ENCODE peak calls at places on chromosomes 4 and X, in five cellular contexts. One of them, this sample, is unnamed.

GRCh38 chrX:112341598-112341997 is 259.0 kb upstream of the TRPC5 start:
- DNase-seq in CD8-positive, alpha-beta memory T cell: no peak
- DNase-seq in sigmoid colon: no peak
- DNase-seq in CD4-positive, alpha-beta T cell: no peak
- DNase-seq in neural progenitor cell: no peak
- DNase-seq in this sample: no peak

GRCh38 chrX:112746812-112747630 is 67.3 kb upstream of the LHFPL1 start:
- DNase-seq in CD8-positive, alpha-beta memory T cell: no peak
- DNase-seq in sigmoid colon: no peak
- DNase-seq in CD4-positive, alpha-beta T cell: no peak
- DNase-seq in neural progenitor cell: no peak
- DNase-seq in this sample: no peak

GRCh38 chr4:52889354-52889753 is 27.2 kb downstream of the RASL11B start:
- DNase-seq in CD8-positive, alpha-beta memory T cell: no peak
- DNase-seq in sigmoid colon: no peak
- DNase-seq in CD4-positive, alpha-beta T cell: no peak
- DNase-seq in neural progenitor cell: no peak
- DNase-seq in this sample: no peak

GRCh38 chrX:96436105-96436504 is 248.5 kb upstream of the DIAPH2 start:
- DNase-seq in CD8-positive, alpha-beta memory T cell: no peak
- DNase-seq in sigmoid colon: no peak
- DNase-seq in CD4-positive, alpha-beta T cell: no peak
- DNase-seq in neural progenitor cell: no peak
- DNase-seq in this sample: no peak

GRCh38 chr4:86249074-86249473 is 110.8 kb downstream of the MAPK10 start:
- DNase-seq in CD8-positive, alpha-beta memory T cell: no peak
- DNase-seq in sigmoid colon: no peak
- DNase-seq in CD4-positive, alpha-beta T cell: no peak
- DNase-seq in neural progenitor cell: no peak
- DNase-seq in this sample: no peak

GRCh38 chrX:48540015-48540350 is 469 bp downstream of the TBC1D25 start:
- DNase-seq in CD8-positive, alpha-beta memory T cell: peak
- DNase-seq in sigmoid colon: no peak
- DNase-seq in CD4-positive, alpha-beta T cell: peak
- DNase-seq in neural progenitor cell: no peak
- DNase-seq in this sample: no peak

GRCh38 chrX:23118890-23119527 is 119.2 kb downstream of the DDX53 start:
- DNase-seq in CD8-positive, alpha-beta memory T cell: no peak
- DNase-seq in sigmoid colon: no peak
- DNase-seq in CD4-positive, alpha-beta T cell: no peak
- DNase-seq in neural progenitor cell: no peak
- DNase-seq in this sample: no peak

GRCh38 chr4:29277381-29277780 is 1442.8 kb upstream of the PCDH7 start:
- DNase-seq in CD8-positive, alpha-beta memory T cell: no peak
- DNase-seq in sigmoid colon: no peak
- DNase-seq in CD4-positive, alpha-beta T cell: no peak
- DNase-seq in neural progenitor cell: no peak
- DNase-seq in this sample: no peak

GRCh38 chrX:150869450-150869849 is 29.0 kb downstream of the CD99L2 start:
- DNase-seq in CD8-positive, alpha-beta memory T cell: no peak
- DNase-seq in sigmoid colon: no peak
- DNase-seq in CD4-positive, alpha-beta T cell: no peak
- DNase-seq in neural progenitor cell: no peak
- DNase-seq in this sample: no peak

GRCh38 chrX:66872771-66873170 is 233.9 kb upstream of the EDA2R start:
- DNase-seq in CD8-positive, alpha-beta memory T cell: no peak
- DNase-seq in sigmoid colon: no peak
- DNase-seq in CD4-positive, alpha-beta T cell: no peak
- DNase-seq in neural progenitor cell: no peak
- DNase-seq in this sample: no peak

GRCh38 chr4:110211007-110211769 is 12.8 kb upstream of the ELOVL6 start:
- DNase-seq in CD8-positive, alpha-beta memory T cell: no peak
- DNase-seq in sigmoid colon: no peak
- DNase-seq in CD4-positive, alpha-beta T cell: no peak
- DNase-seq in neural progenitor cell: peak
- DNase-seq in this sample: no peak

GRCh38 chr4:77073106-77073858 is 2.5 kb downstream of the CCNI start:
- DNase-seq in CD8-positive, alpha-beta memory T cell: no peak
- DNase-seq in sigmoid colon: no peak
- DNase-seq in CD4-positive, alpha-beta T cell: no peak
- DNase-seq in neural progenitor cell: no peak
- DNase-seq in this sample: no peak

GRCh38 chr4:48462363-48462762 is 20.8 kb upstream of the SLC10A4 start:
- DNase-seq in CD8-positive, alpha-beta memory T cell: no peak
- DNase-seq in sigmoid colon: no peak
- DNase-seq in CD4-positive, alpha-beta T cell: no peak
- DNase-seq in neural progenitor cell: no peak
- DNase-seq in this sample: no peak

GRCh38 chr4:17058506-17058905 is 160.1 kb upstream of the LDB2 start:
- DNase-seq in CD8-positive, alpha-beta memory T cell: no peak
- DNase-seq in sigmoid colon: no peak
- DNase-seq in CD4-positive, alpha-beta T cell: no peak
- DNase-seq in neural progenitor cell: no peak
- DNase-seq in this sample: no peak

GRCh38 chrX:13094780-13095425 is 50.5 kb upstream of the FAM9C start:
- DNase-seq in CD8-positive, alpha-beta memory T cell: no peak
- DNase-seq in sigmoid colon: no peak
- DNase-seq in CD4-positive, alpha-beta T cell: no peak
- DNase-seq in neural progenitor cell: peak
- DNase-seq in this sample: no peak

GRCh38 chrX:110013968-110014367 is 11.1 kb downstream of the TMEM164 start:
- DNase-seq in CD8-positive, alpha-beta memory T cell: no peak
- DNase-seq in sigmoid colon: no peak
- DNase-seq in CD4-positive, alpha-beta T cell: no peak
- DNase-seq in neural progenitor cell: no peak
- DNase-seq in this sample: no peak

GRCh38 chrX:54171091-54171490 is 12.0 kb downstream of the FAM120C start:
- DNase-seq in CD8-positive, alpha-beta memory T cell: no peak
- DNase-seq in sigmoid colon: no peak
- DNase-seq in CD4-positive, alpha-beta T cell: no peak
- DNase-seq in neural progenitor cell: no peak
- DNase-seq in this sample: no peak

GRCh38 chr4:55851885-55852284 is 1.6 kb upstream of the EXOC1 start:
- DNase-seq in CD8-positive, alpha-beta memory T cell: no peak
- DNase-seq in sigmoid colon: no peak
- DNase-seq in CD4-positive, alpha-beta T cell: no peak
- DNase-seq in neural progenitor cell: no peak
- DNase-seq in this sample: peak

GRCh38 chr4:179307297-179308136 is 1865.3 kb upstream of the AGA start:
- DNase-seq in CD8-positive, alpha-beta memory T cell: no peak
- DNase-seq in sigmoid colon: no peak
- DNase-seq in CD4-positive, alpha-beta T cell: no peak
- DNase-seq in neural progenitor cell: peak
- DNase-seq in this sample: no peak

GRCh38 chrX:40552768-40553167 is 28.0 kb upstream of the ATP6AP2 start:
- DNase-seq in CD8-positive, alpha-beta memory T cell: no peak
- DNase-seq in sigmoid colon: no peak
- DNase-seq in CD4-positive, alpha-beta T cell: no peak
- DNase-seq in neural progenitor cell: peak
- DNase-seq in this sample: no peak

GRCh38 chr4:4333265-4333706 is 43.2 kb downstream of the ZBTB49 start:
- DNase-seq in CD8-positive, alpha-beta memory T cell: no peak
- DNase-seq in sigmoid colon: peak
- DNase-seq in CD4-positive, alpha-beta T cell: no peak
- DNase-seq in neural progenitor cell: no peak
- DNase-seq in this sample: no peak

GRCh38 chrX:100980608-100981497 is 11.3 kb downstream of the ARL13A start:
- DNase-seq in CD8-positive, alpha-beta memory T cell: no peak
- DNase-seq in sigmoid colon: no peak
- DNase-seq in CD4-positive, alpha-beta T cell: no peak
- DNase-seq in neural progenitor cell: no peak
- DNase-seq in this sample: no peak

GRCh38 chr4:70746179-70746839 is 24.5 kb downstream of the RUFY3 start:
- DNase-seq in CD8-positive, alpha-beta memory T cell: no peak
- DNase-seq in sigmoid colon: no peak
- DNase-seq in CD4-positive, alpha-beta T cell: no peak
- DNase-seq in neural progenitor cell: no peak
- DNase-seq in this sample: no peak

GRCh38 chr4:110540606-110541440 is 64.9 kb downstream of the ENPEP start:
- DNase-seq in CD8-positive, alpha-beta memory T cell: no peak
- DNase-seq in sigmoid colon: no peak
- DNase-seq in CD4-positive, alpha-beta T cell: no peak
- DNase-seq in neural progenitor cell: no peak
- DNase-seq in this sample: peak

GRCh38 chr4:17468638-17469221 is 43.2 kb downstream of the QDPR start:
- DNase-seq in CD8-positive, alpha-beta memory T cell: no peak
- DNase-seq in sigmoid colon: no peak
- DNase-seq in CD4-positive, alpha-beta T cell: no peak
- DNase-seq in neural progenitor cell: peak
- DNase-seq in this sample: no peak

GRCh38 chr4:96407651-96408342 is 567.9 kb downstream of the PDHA2 start:
- DNase-seq in CD8-positive, alpha-beta memory T cell: no peak
- DNase-seq in sigmoid colon: no peak
- DNase-seq in CD4-positive, alpha-beta T cell: no peak
- DNase-seq in neural progenitor cell: no peak
- DNase-seq in this sample: no peak

GRCh38 chrX:53882331-53882730 is 161.9 kb downstream of the PHF8 start:
- DNase-seq in CD8-positive, alpha-beta memory T cell: no peak
- DNase-seq in sigmoid colon: no peak
- DNase-seq in CD4-positive, alpha-beta T cell: no peak
- DNase-seq in neural progenitor cell: no peak
- DNase-seq in this sample: no peak

GRCh38 chr4:175971393-175972179 is 94.1 kb upstream of the WDR17 start:
- DNase-seq in CD8-positive, alpha-beta memory T cell: no peak
- DNase-seq in sigmoid colon: no peak
- DNase-seq in CD4-positive, alpha-beta T cell: no peak
- DNase-seq in neural progenitor cell: peak
- DNase-seq in this sample: no peak

GRCh38 chr4:177182156-177182555 is 127.5 kb upstream of the NEIL3 start:
- DNase-seq in CD8-positive, alpha-beta memory T cell: no peak
- DNase-seq in sigmoid colon: no peak
- DNase-seq in CD4-positive, alpha-beta T cell: no peak
- DNase-seq in neural progenitor cell: no peak
- DNase-seq in this sample: no peak

GRCh38 chr4:146243141-146243882 is 29.0 kb downstream of the REELD1 start:
- DNase-seq in CD8-positive, alpha-beta memory T cell: peak
- DNase-seq in sigmoid colon: no peak
- DNase-seq in CD4-positive, alpha-beta T cell: peak
- DNase-seq in neural progenitor cell: peak
- DNase-seq in this sample: no peak

GRCh38 chr4:4659871-4660651 is 118.2 kb upstream of the STX18 start:
- DNase-seq in CD8-positive, alpha-beta memory T cell: no peak
- DNase-seq in sigmoid colon: no peak
- DNase-seq in CD4-positive, alpha-beta T cell: no peak
- DNase-seq in neural progenitor cell: no peak
- DNase-seq in this sample: peak

GRCh38 chr4:143025111-143025704 is 159.5 kb upstream of the USP38 start:
- DNase-seq in CD8-positive, alpha-beta memory T cell: no peak
- DNase-seq in sigmoid colon: no peak
- DNase-seq in CD4-positive, alpha-beta T cell: no peak
- DNase-seq in neural progenitor cell: peak
- DNase-seq in this sample: no peak

GRCh38 chr4:40283968-40284367 is 51.2 kb upstream of the CHRNA9 start:
- DNase-seq in CD8-positive, alpha-beta memory T cell: peak
- DNase-seq in sigmoid colon: peak
- DNase-seq in CD4-positive, alpha-beta T cell: peak
- DNase-seq in neural progenitor cell: no peak
- DNase-seq in this sample: no peak

GRCh38 chr4:163755013-163755412 is 260.5 kb downstream of the TMA16 start:
- DNase-seq in CD8-positive, alpha-beta memory T cell: no peak
- DNase-seq in sigmoid colon: no peak
- DNase-seq in CD4-positive, alpha-beta T cell: no peak
- DNase-seq in neural progenitor cell: peak
- DNase-seq in this sample: no peak

GRCh38 chr4:28490669-28491068 is 1630.0 kb downstream of the STIM2 start:
- DNase-seq in CD8-positive, alpha-beta memory T cell: no peak
- DNase-seq in sigmoid colon: no peak
- DNase-seq in CD4-positive, alpha-beta T cell: no peak
- DNase-seq in neural progenitor cell: no peak
- DNase-seq in this sample: no peak

GRCh38 chr4:1329408-1330371 is 17.3 kb upstream of the UVSSA start:
- DNase-seq in CD8-positive, alpha-beta memory T cell: peak
- DNase-seq in sigmoid colon: no peak
- DNase-seq in CD4-positive, alpha-beta T cell: no peak
- DNase-seq in neural progenitor cell: no peak
- DNase-seq in this sample: no peak

GRCh38 chr4:1327526-1328266 is 19.3 kb upstream of the UVSSA start:
- DNase-seq in CD8-positive, alpha-beta memory T cell: no peak
- DNase-seq in sigmoid colon: no peak
- DNase-seq in CD4-positive, alpha-beta T cell: no peak
- DNase-seq in neural progenitor cell: no peak
- DNase-seq in this sample: no peak

GRCh38 chr4:1330761-1331590 is 16.0 kb upstream of the UVSSA start:
- DNase-seq in CD8-positive, alpha-beta memory T cell: peak
- DNase-seq in sigmoid colon: no peak
- DNase-seq in CD4-positive, alpha-beta T cell: peak
- DNase-seq in neural progenitor cell: no peak
- DNase-seq in this sample: no peak

GRCh38 chr4:1326751-1327525 is 20.1 kb upstream of the UVSSA start:
- DNase-seq in CD8-positive, alpha-beta memory T cell: no peak
- DNase-seq in sigmoid colon: no peak
- DNase-seq in CD4-positive, alpha-beta T cell: no peak
- DNase-seq in neural progenitor cell: no peak
- DNase-seq in this sample: no peak

GRCh38 chr4:1328267-1329155 is 18.5 kb upstream of the UVSSA start:
- DNase-seq in CD8-positive, alpha-beta memory T cell: no peak
- DNase-seq in sigmoid colon: no peak
- DNase-seq in CD4-positive, alpha-beta T cell: no peak
- DNase-seq in neural progenitor cell: no peak
- DNase-seq in this sample: no peak
- H3K27ac ChIP-seq in CD8-positive, alpha-beta memory T cell: no peak
- H3K27ac ChIP-seq in sigmoid colon: no peak
- H3K27ac ChIP-seq in CD4-positive, alpha-beta T cell: peak
- H3K27ac ChIP-seq in neural progenitor cell: no peak
- H3K27ac ChIP-seq in this sample: no peak

GRCh38 chr4:145066063-145066501 is 31.9 kb downstream of the ANAPC10 start:
- DNase-seq in CD8-positive, alpha-beta memory T cell: no peak
- DNase-seq in sigmoid colon: no peak
- DNase-seq in CD4-positive, alpha-beta T cell: no peak
- DNase-seq in neural progenitor cell: peak
- DNase-seq in this sample: no peak
- H3K27ac ChIP-seq in CD8-positive, alpha-beta memory T cell: no peak
- H3K27ac ChIP-seq in sigmoid colon: no peak
- H3K27ac ChIP-seq in CD4-positive, alpha-beta T cell: no peak
- H3K27ac ChIP-seq in neural progenitor cell: peak
- H3K27ac ChIP-seq in this sample: no peak

DNA sequence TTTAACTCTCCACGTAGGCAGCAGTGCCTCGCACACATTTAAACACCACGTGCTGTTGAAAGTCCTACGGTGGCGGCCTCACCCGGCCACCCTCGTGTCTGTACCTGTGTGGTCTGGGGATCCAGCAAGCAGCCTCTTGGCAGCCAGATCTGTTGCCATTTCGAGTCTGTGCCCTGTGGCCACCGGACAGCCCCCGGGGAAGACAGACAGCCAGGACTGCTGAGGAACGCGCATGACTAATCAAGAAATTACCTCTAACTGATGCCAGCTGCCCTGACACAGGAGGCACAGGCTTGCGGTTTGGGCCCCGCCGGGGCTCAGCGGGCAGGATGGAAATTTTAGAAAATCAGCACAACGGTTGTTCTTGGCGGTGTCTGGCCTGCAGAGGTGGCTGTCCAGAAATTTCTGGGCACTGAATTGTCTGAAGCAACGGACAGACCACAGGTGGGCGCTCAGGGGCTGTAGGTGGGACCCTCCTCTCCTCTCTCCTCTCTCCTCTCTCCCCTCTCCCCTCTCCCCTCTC is 15.6 kb upstream of the ASMTL start:
- DNase-seq in CD8-positive, alpha-beta memory T cell: peak
- DNase-seq in sigmoid colon: peak
- DNase-seq in CD4-positive, alpha-beta T cell: peak
- DNase-seq in neural progenitor cell: no peak
- DNase-seq in this sample: peak
- H3K27ac ChIP-seq in CD8-positive, alpha-beta memory T cell: peak
- H3K27ac ChIP-seq in sigmoid colon: no peak
- H3K27ac ChIP-seq in CD4-positive, alpha-beta T cell: peak
- H3K27ac ChIP-seq in neural progenitor cell: no peak
- H3K27ac ChIP-seq in this sample: no peak

GRCh38 chrX:153871946-153872878 is 13.8 kb downstream of the L1CAM start:
- DNase-seq in CD8-positive, alpha-beta memory T cell: no peak
- DNase-seq in sigmoid colon: no peak
- DNase-seq in CD4-positive, alpha-beta T cell: no peak
- DNase-seq in neural progenitor cell: no peak
- DNase-seq in this sample: no peak
- H3K27ac ChIP-seq in CD8-positive, alpha-beta memory T cell: no peak
- H3K27ac ChIP-seq in sigmoid colon: no peak
- H3K27ac ChIP-seq in CD4-positive, alpha-beta T cell: no peak
- H3K27ac ChIP-seq in neural progenitor cell: no peak
- H3K27ac ChIP-seq in this sample: no peak

This sample was measured in epithelial cell of prostate.